ENCODE peak calls at places on chromosomes 6 and 20, in eight cellular contexts. One of them, this sample, is unnamed.

GRCh38 chr6:143233563-143234285 is 173.0 kb downstream of the AIG1 start:
- DNase-seq in NCI-H1092: no peak
- DNase-seq in left cardiac atrium: no peak
- DNase-seq in choroid plexus epithelial cell: peak; percentile 11
- DNase-seq in progenitor cell of endocrine pancreas: no peak
- DNase-seq in GM12865: no peak
- DNase-seq in activated T-cell treated with anti-CD3 and anti-CD28 coated beads for 4 hours: no peak
- DNase-seq in GM19239: no peak
- DNase-seq in this sample: no peak

GRCh38 chr20:6212903-6213302 is 90.1 kb upstream of the FERMT1 start:
- DNase-seq in choroid plexus epithelial cell: no peak
- DNase-seq in NCI-H1092: no peak
- DNase-seq in activated T-cell treated with anti-CD3 and anti-CD28 coated beads for 4 hours: no peak
- DNase-seq in GM12865: no peak
- DNase-seq in left cardiac atrium: no peak
- DNase-seq in GM19239: no peak
- DNase-seq in progenitor cell of endocrine pancreas: no peak
- DNase-seq in this sample: no peak

GRCh38 chr6:26250806-26251075 is 114.3 kb upstream of the BTN3A2 start:
- DNase-seq in NCI-H1092: no peak
- DNase-seq in progenitor cell of endocrine pancreas: no peak
- DNase-seq in GM12865: no peak
- DNase-seq in choroid plexus epithelial cell: peak; percentile 71
- DNase-seq in GM19239: no peak
- DNase-seq in left cardiac atrium: no peak
- DNase-seq in activated T-cell treated with anti-CD3 and anti-CD28 coated beads for 4 hours: no peak
- DNase-seq in this sample: peak; percentile 57

GRCh38 chr6:42745083-42745637 is 743 bp downstream of the TBCC start:
- DNase-seq in NCI-H1092: no peak
- DNase-seq in left cardiac atrium: peak; percentile 34
- DNase-seq in GM19239: no peak
- DNase-seq in activated T-cell treated with anti-CD3 and anti-CD28 coated beads for 4 hours: no peak
- DNase-seq in choroid plexus epithelial cell: peak; percentile 59
- DNase-seq in GM12865: peak; percentile 58
- DNase-seq in progenitor cell of endocrine pancreas: peak; percentile 14
- DNase-seq in this sample: no peak

GRCh38 chr20:44068780-44069191 is 118.2 kb downstream of the JPH2 start:
- DNase-seq in choroid plexus epithelial cell: no peak
- DNase-seq in activated T-cell treated with anti-CD3 and anti-CD28 coated beads for 4 hours: no peak
- DNase-seq in progenitor cell of endocrine pancreas: peak; percentile 6
- DNase-seq in GM12865: no peak
- DNase-seq in left cardiac atrium: no peak
- DNase-seq in GM19239: no peak
- DNase-seq in NCI-H1092: no peak
- DNase-seq in this sample: no peak

GRCh38 chr6:100595456-100595855 is 130.7 kb upstream of the SIM1 start:
- DNase-seq in NCI-H1092: no peak
- DNase-seq in progenitor cell of endocrine pancreas: no peak
- DNase-seq in GM12865: no peak
- DNase-seq in choroid plexus epithelial cell: no peak
- DNase-seq in activated T-cell treated with anti-CD3 and anti-CD28 coated beads for 4 hours: no peak
- DNase-seq in left cardiac atrium: no peak
- DNase-seq in GM19239: no peak
- DNase-seq in this sample: no peak

GRCh38 chr6:145028144-145028818 is 707.0 kb downstream of the EPM2A start:
- DNase-seq in GM19239: no peak
- DNase-seq in progenitor cell of endocrine pancreas: no peak
- DNase-seq in activated T-cell treated with anti-CD3 and anti-CD28 coated beads for 4 hours: no peak
- DNase-seq in left cardiac atrium: no peak
- DNase-seq in choroid plexus epithelial cell: peak; percentile 65
- DNase-seq in NCI-H1092: no peak
- DNase-seq in GM12865: peak; percentile 43
- DNase-seq in this sample: peak; percentile 15

GRCh38 chr6:23091795-23092194 is 522.4 kb downstream of the HDGFL1 start:
- DNase-seq in activated T-cell treated with anti-CD3 and anti-CD28 coated beads for 4 hours: no peak
- DNase-seq in progenitor cell of endocrine pancreas: no peak
- DNase-seq in left cardiac atrium: no peak
- DNase-seq in GM12865: no peak
- DNase-seq in GM19239: no peak
- DNase-seq in NCI-H1092: no peak
- DNase-seq in choroid plexus epithelial cell: peak; percentile 23
- DNase-seq in this sample: no peak

GRCh38 chr20:47521059-47521808 is 19.5 kb downstream of the NCOA3 start:
- DNase-seq in activated T-cell treated with anti-CD3 and anti-CD28 coated beads for 4 hours: no peak
- DNase-seq in GM19239: no peak
- DNase-seq in progenitor cell of endocrine pancreas: no peak
- DNase-seq in NCI-H1092: no peak
- DNase-seq in choroid plexus epithelial cell: no peak
- DNase-seq in left cardiac atrium: no peak
- DNase-seq in GM12865: no peak
- DNase-seq in this sample: no peak

GRCh38 chr6:170224694-170225660 is 65.9 kb downstream of the DLL1 start:
- DNase-seq in NCI-H1092: no peak
- DNase-seq in progenitor cell of endocrine pancreas: no peak
- DNase-seq in choroid plexus epithelial cell: peak; percentile 10
- DNase-seq in GM19239: no peak
- DNase-seq in left cardiac atrium: no peak
- DNase-seq in activated T-cell treated with anti-CD3 and anti-CD28 coated beads for 4 hours: no peak
- DNase-seq in GM12865: no peak
- DNase-seq in this sample: no peak

GRCh38 chr6:44615621-44616020 is 228.1 kb downstream of the CDC5L start:
- DNase-seq in GM19239: no peak
- DNase-seq in NCI-H1092: no peak
- DNase-seq in left cardiac atrium: no peak
- DNase-seq in activated T-cell treated with anti-CD3 and anti-CD28 coated beads for 4 hours: no peak
- DNase-seq in choroid plexus epithelial cell: no peak
- DNase-seq in progenitor cell of endocrine pancreas: no peak
- DNase-seq in GM12865: no peak
- DNase-seq in this sample: no peak

GRCh38 chr20:42907730-42908129 is 282.0 kb downstream of the PTPRT start:
- DNase-seq in left cardiac atrium: no peak
- DNase-seq in GM12865: no peak
- DNase-seq in progenitor cell of endocrine pancreas: no peak
- DNase-seq in choroid plexus epithelial cell: no peak
- DNase-seq in GM19239: no peak
- DNase-seq in activated T-cell treated with anti-CD3 and anti-CD28 coated beads for 4 hours: no peak
- DNase-seq in NCI-H1092: no peak
- DNase-seq in this sample: no peak

GRCh38 chr6:122651604-122652003 is 41.4 kb downstream of the PKIB start:
- DNase-seq in NCI-H1092: no peak
- DNase-seq in GM19239: no peak
- DNase-seq in activated T-cell treated with anti-CD3 and anti-CD28 coated beads for 4 hours: no peak
- DNase-seq in left cardiac atrium: no peak
- DNase-seq in choroid plexus epithelial cell: peak; percentile 87
- DNase-seq in progenitor cell of endocrine pancreas: no peak
- DNase-seq in GM12865: no peak
- DNase-seq in this sample: no peak

GRCh38 chr20:51182571-51182970 is 159.7 kb upstream of the KCNG1 start:
- DNase-seq in activated T-cell treated with anti-CD3 and anti-CD28 coated beads for 4 hours: no peak
- DNase-seq in choroid plexus epithelial cell: no peak
- DNase-seq in GM19239: no peak
- DNase-seq in GM12865: no peak
- DNase-seq in NCI-H1092: no peak
- DNase-seq in left cardiac atrium: no peak
- DNase-seq in progenitor cell of endocrine pancreas: no peak
- DNase-seq in this sample: no peak

GRCh38 chr6:36724514-36725385 is 27.1 kb downstream of the RAB44 start:
- DNase-seq in left cardiac atrium: peak; percentile 79
- DNase-seq in NCI-H1092: peak; percentile 44
- DNase-seq in activated T-cell treated with anti-CD3 and anti-CD28 coated beads for 4 hours: peak; percentile 28
- DNase-seq in choroid plexus epithelial cell: peak; percentile 78
- DNase-seq in GM19239: peak; percentile 54
- DNase-seq in GM12865: peak; percentile 70
- DNase-seq in progenitor cell of endocrine pancreas: peak; percentile 41
- DNase-seq in this sample: peak; percentile 44

GRCh38 chr6:130453230-130453629 is 87.4 kb downstream of the TMEM200A start:
- DNase-seq in progenitor cell of endocrine pancreas: no peak
- DNase-seq in GM19239: no peak
- DNase-seq in left cardiac atrium: no peak
- DNase-seq in activated T-cell treated with anti-CD3 and anti-CD28 coated beads for 4 hours: no peak
- DNase-seq in choroid plexus epithelial cell: peak; percentile 85
- DNase-seq in GM12865: peak; percentile 62
- DNase-seq in NCI-H1092: no peak
- DNase-seq in this sample: no peak

GRCh38 chr6:15827492-15828255 is 164.8 kb upstream of the DTNBP1 start:
- DNase-seq in left cardiac atrium: peak; percentile 27
- DNase-seq in GM12865: peak; percentile 9
- DNase-seq in activated T-cell treated with anti-CD3 and anti-CD28 coated beads for 4 hours: no peak
- DNase-seq in progenitor cell of endocrine pancreas: no peak
- DNase-seq in choroid plexus epithelial cell: no peak
- DNase-seq in NCI-H1092: no peak
- DNase-seq in GM19239: no peak
- DNase-seq in this sample: no peak

GRCh38 chr6:153595903-153596302 is 443.1 kb upstream of the OPRM1 start:
- DNase-seq in NCI-H1092: no peak
- DNase-seq in choroid plexus epithelial cell: peak; percentile 62
- DNase-seq in GM19239: no peak
- DNase-seq in progenitor cell of endocrine pancreas: no peak
- DNase-seq in GM12865: no peak
- DNase-seq in left cardiac atrium: no peak
- DNase-seq in activated T-cell treated with anti-CD3 and anti-CD28 coated beads for 4 hours: no peak
- DNase-seq in this sample: no peak

GRCh38 chr20:64115171-64115911 is 8.0 kb upstream of the NPBWR2 start:
- DNase-seq in left cardiac atrium: no peak
- DNase-seq in choroid plexus epithelial cell: no peak
- DNase-seq in activated T-cell treated with anti-CD3 and anti-CD28 coated beads for 4 hours: no peak
- DNase-seq in GM12865: no peak
- DNase-seq in GM19239: no peak
- DNase-seq in progenitor cell of endocrine pancreas: no peak
- DNase-seq in NCI-H1092: no peak
- DNase-seq in this sample: no peak

GRCh38 chr20:24634855-24635254 is 165.4 kb downstream of the SYNDIG1 start:
- DNase-seq in progenitor cell of endocrine pancreas: no peak
- DNase-seq in GM12865: no peak
- DNase-seq in activated T-cell treated with anti-CD3 and anti-CD28 coated beads for 4 hours: no peak
- DNase-seq in GM19239: no peak
- DNase-seq in choroid plexus epithelial cell: peak; percentile 90
- DNase-seq in NCI-H1092: no peak
- DNase-seq in left cardiac atrium: peak; percentile 44
- DNase-seq in this sample: no peak

GRCh38 chr6:41638801-41639555 is 710 bp downstream of the MDFI start:
- DNase-seq in GM12865: no peak
- DNase-seq in NCI-H1092: no peak
- DNase-seq in activated T-cell treated with anti-CD3 and anti-CD28 coated beads for 4 hours: no peak
- DNase-seq in progenitor cell of endocrine pancreas: no peak
- DNase-seq in choroid plexus epithelial cell: peak; percentile 84
- DNase-seq in GM19239: no peak
- DNase-seq in left cardiac atrium: no peak
- DNase-seq in this sample: no peak

This sample was measured in NCI-H1436.